ENCODE peak calls at places on chromosomes 16 and 17, in five cellular contexts. L, C, D, P and B are unnamed samples.

GRCh38 chr16:77068402-77068801 is 122.6 kb upstream of the MON1B start:
- DNase-seq in L (no peak), C (no peak), D (no peak), P (no peak), B (no peak)

GRCh38 chr17:80476877-80477646 is 655 bp upstream of the NPTX1 start:
- DNase-seq in L (no peak), C (no peak), D (no peak), P (no peak), B (peak)

GRCh38 chr17:7889166-7889584 is 586 bp downstream of the CHD3 start:
- DNase-seq in L (peak), C (peak), D (peak), P (peak), B (peak)

GRCh38 chr17:82743344-82744219 is 8.2 kb downstream of the FN3K start:
- DNase-seq in L (no peak), C (no peak), D (no peak), P (no peak), B (no peak)

GRCh38 chr17:5513610-5514009 is 27.2 kb downstream of the MIS12 start:
- DNase-seq in L (no peak), C (no peak), D (no peak), P (no peak), B (no peak)

GRCh38 chr16:88654363-88655052 is 3.7 kb upstream of the CYBA start:
- DNase-seq in L (no peak), C (no peak), D (no peak), P (no peak), B (no peak)

GRCh38 chr16:1903845-1904820 is 14.1 kb downstream of the HS3ST6 start:
- DNase-seq in L (no peak), C (no peak), D (no peak), P (no peak), B (no peak)

GRCh38 chr16:89324056-89325010 is 106.8 kb downstream of the ZNF778 start:
- DNase-seq in L (peak), C (no peak), D (no peak), P (no peak), B (no peak)

GRCh38 chr16:8685617-8686016 is 11.2 kb downstream of the ABAT start:
- DNase-seq in L (no peak), C (no peak), D (no peak), P (no peak), B (no peak)

GRCh38 chr17:79033741-79034501 is 10.0 kb downstream of the C1QTNF1 start:
- DNase-seq in L (peak), C (no peak), D (no peak), P (peak), B (no peak)

GRCh38 chr16:67165121-67166034 is 833 bp downstream of the HSF4 start:
- DNase-seq in L (no peak), C (no peak), D (no peak), P (no peak), B (no peak)

GRCh38 chr16:3578121-3578520 is 918 bp upstream of the NLRC3 start:
- DNase-seq in L (no peak), C (no peak), D (no peak), P (no peak), B (no peak)

GRCh38 chr17:78324391-78325075 is 35.3 kb downstream of the SOCS3 start:
- DNase-seq in L (peak), C (no peak), D (peak), P (no peak), B (peak)

GRCh38 chr17:29707212-29707571 is 84.5 kb upstream of the CORO6 start:
- DNase-seq in L (no peak), C (no peak), D (no peak), P (no peak), B (no peak)

GRCh38 chr16:59324462-59324861 is 590.3 kb upstream of the GOT2 start:
- DNase-seq in L (no peak), C (peak), D (no peak), P (no peak), B (no peak)

GRCh38 chr17:81553018-81553615 is 964 bp upstream of the FAAP100 start:
- DNase-seq in L (peak), C (peak), D (peak), P (peak), B (peak)

GRCh38 chr17:27624555-27624954 is 6.4 kb upstream of the LGALS9 start:
- DNase-seq in L (no peak), C (no peak), D (no peak), P (no peak), B (no peak)

DNA sequence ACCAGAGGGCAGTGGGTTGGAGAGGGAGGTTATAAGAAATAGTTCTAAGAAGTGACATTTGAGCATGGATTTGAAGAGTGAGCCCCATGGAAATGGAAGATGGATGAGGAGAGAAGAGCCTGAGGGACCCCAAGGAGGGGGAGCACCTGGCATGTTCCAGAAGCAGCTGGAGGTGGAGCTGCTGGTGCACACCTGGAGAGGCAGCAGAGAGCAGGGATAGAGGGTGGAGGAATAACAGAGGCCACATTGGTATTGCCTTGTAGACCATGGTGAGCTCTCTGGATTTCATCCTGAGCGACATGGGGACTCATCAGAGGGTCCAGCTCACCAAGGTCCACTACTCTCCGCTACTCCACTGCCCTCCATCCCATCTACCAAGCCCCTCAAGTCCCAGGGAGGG is 22.3 kb upstream of the KDM8 start:
- DNase-seq in L (no peak), C (no peak), D (no peak), P (no peak), B (no peak)
- TF ChIP-seq CTCF in L (no peak), C (no peak), D (no peak), P (no peak), B (no peak)

GRCh38 chr16:74304835-74305176 is 8.2 kb downstream of the PSMD7 start:
- DNase-seq in L (no peak), C (no peak), D (no peak), P (no peak), B (no peak)
- TF ChIP-seq CTCF in L (no peak), C (no peak), D (peak), P (no peak), B (no peak)

GRCh38 chr16:529012-529575 is 1.6 kb downstream of the CAPN15 start:
- DNase-seq in L (peak), C (no peak), D (no peak), P (no peak), B (no peak)

GRCh38 chr16:526181-527014 is 1.1 kb upstream of the CAPN15 start:
- DNase-seq in L (no peak), C (no peak), D (peak), P (no peak), B (no peak)

GRCh38 chr16:528111-529011 is 849 bp downstream of the CAPN15 start:
- DNase-seq in L (peak), C (peak), D (peak), P (no peak), B (no peak)

GRCh38 chr16:525520-526180 is 1.9 kb upstream of the CAPN15 start:
- DNase-seq in L (no peak), C (peak), D (peak), P (no peak), B (no peak)

GRCh38 chr16:527015-527903 is at the start of gene CAPN15:
- DNase-seq in L (peak), C (peak), D (peak), P (peak), B (peak)
- TF ChIP-seq CTCF in L (peak), C (no peak), D (no peak), P (peak), B (peak)

GRCh38 chr17:3747805-3748204 is 24.1 kb downstream of the HASPIN start:
- DNase-seq in L (no peak), C (no peak), D (no peak), P (no peak), B (no peak)
- TF ChIP-seq CTCF in L (no peak), C (no peak), D (no peak), P (no peak), B (no peak)